ENCODE peak calls at places on chromosomes 4 and X, in five cellular contexts. Q, N, K, D and J are unnamed samples. For H3K4me1, the result is how much of the 10 kb centered on the place peaks cover.

GRCh38 chrX:85052636-85053343 is 49.1 kb downstream of the APOOL start:
- DNase-seq in K (peak), D (peak), N (peak), Q (no peak), J (no peak)

GRCh38 chr4:24802648-24803047 is 7.3 kb downstream of the SOD3 start:
- DNase-seq in Q (no peak), N (no peak), D (no peak), K (peak), J (no peak)

GRCh38 chr4:133190098-133190497 is 41.0 kb downstream of the PCDH10 start:
- DNase-seq in K (no peak), N (no peak), Q (no peak), D (no peak), J (no peak)

GRCh38 chr4:127781303-127782024 is 658 bp upstream of the HSPA4L start:
- DNase-seq in D (no peak), K (peak), N (no peak), Q (peak), J (no peak)

GRCh38 chr4:169791064-169791463 is 33.3 kb upstream of the HPF1 start:
- DNase-seq in N (no peak), D (no peak), Q (no peak), K (no peak), J (no peak)

GRCh38 chr4:87557348-87557747 is 28.2 kb upstream of the SPARCL1 start:
- DNase-seq in N (no peak), D (no peak), K (no peak), Q (no peak), J (no peak)

GRCh38 chrX:100874240-100874798 is at the start of gene NOX1:
- DNase-seq in Q (no peak), N (no peak), K (no peak), D (no peak), J (no peak)

GRCh38 chr4:28890949-28891348 is 1829.2 kb upstream of the PCDH7 start:
- DNase-seq in D (no peak), Q (no peak), N (no peak), K (no peak), J (no peak)

GRCh38 chr4:81796790-81797528 is 325.3 kb upstream of the RASGEF1B start:
- DNase-seq in D (no peak), Q (no peak), N (no peak), K (no peak), J (no peak)

GRCh38 chrX:39755152-39756032 is 342.4 kb downstream of the BCOR start:
- DNase-seq in K (peak), N (peak), D (peak), Q (peak), J (no peak)

GRCh38 chr4:166165829-166166420 is 292.9 kb downstream of the TLL1 start:
- DNase-seq in Q (no peak), N (peak), K (peak), D (peak), J (no peak)

GRCh38 chr4:174193438-174194015 is 89.9 kb downstream of the FBXO8 start:
- DNase-seq in N (no peak), K (no peak), D (no peak), Q (no peak), J (no peak)

GRCh38 chrX:49992809-49993208 is 70.4 kb downstream of the CLCN5 start:
- DNase-seq in N (no peak), D (no peak), K (no peak), Q (no peak), J (no peak)

GRCh38 chrX:23656684-23657083 is 10.6 kb upstream of the PRDX4 start:
- DNase-seq in K (peak), Q (no peak), D (no peak), N (no peak), J (no peak)

GRCh38 chr4:87005690-87006461 is 71.1 kb downstream of the AFF1 start:
- DNase-seq in D (peak), K (no peak), Q (no peak), N (peak), J (no peak)

GRCh38 chrX:128518508-128518907 is 466.3 kb upstream of the ACTRT1 start:
- DNase-seq in D (peak), N (peak), K (no peak), Q (no peak), J (no peak)

GRCh38 chr4:5371415-5372190 is 320.3 kb downstream of the STK32B start:
- DNase-seq in K (peak), N (no peak), Q (no peak), D (no peak), J (no peak)

GRCh38 chr4:182752158-182752910 is 164.9 kb downstream of the DCTD start:
- DNase-seq in N (no peak), Q (no peak), D (peak), K (peak), J (no peak)

GRCh38 chrX:42934020-42934701 is 156.2 kb upstream of the PPP1R2C start:
- DNase-seq in D (peak), N (peak), Q (no peak), K (peak), J (peak)

GRCh38 chr4:139555073-139555704 is 830 bp downstream of the SETD7 start:
- DNase-seq in N (peak), D (peak), Q (peak), K (peak), J (peak)

GRCh38 chr4:87209696-87210095 is 10.7 kb downstream of the KLHL8 start:
- DNase-seq in K (no peak), Q (peak), D (no peak), N (peak), J (no peak)

GRCh38 chr4:140738111-140738510 is 18.1 kb downstream of the TBC1D9 start:
- DNase-seq in N (no peak), D (no peak), Q (no peak), K (no peak), J (no peak)

GRCh38 chr4:140740906-140741670 is 15.1 kb downstream of the TBC1D9 start:
- DNase-seq in D (no peak), N (no peak), K (no peak), Q (no peak), J (no peak)

GRCh38 chr4:140739971-140740370 is 16.2 kb downstream of the TBC1D9 start:
- DNase-seq in N (no peak), D (no peak), Q (no peak), K (peak), J (no peak)

GRCh38 chr4:140742838-140743193 is 13.4 kb downstream of the TBC1D9 start:
- DNase-seq in Q (no peak), D (no peak), K (no peak), N (no peak), J (no peak)

DNA sequence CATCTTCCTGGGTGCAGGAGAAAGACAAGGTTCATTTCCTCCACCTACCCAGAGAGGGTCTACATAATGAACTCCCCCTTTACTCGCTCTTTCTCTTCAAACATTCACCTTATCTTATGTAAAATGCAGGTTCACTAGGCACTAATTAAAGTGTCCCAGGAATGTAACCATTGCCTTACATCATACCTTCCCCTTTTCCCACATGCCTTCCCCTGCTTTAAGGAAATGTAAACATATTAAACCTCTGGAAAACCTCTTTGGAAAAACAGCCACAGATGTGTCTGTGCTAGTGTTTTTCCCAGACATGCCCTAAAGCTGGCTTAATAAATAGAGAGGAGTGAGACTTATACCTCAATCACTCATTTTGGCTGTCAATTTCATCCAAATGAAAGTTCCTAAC is 15.8 kb downstream of the TBC1D9 start:
- DNase-seq in Q (no peak), N (no peak), D (peak), K (no peak), J (no peak)
- H3K4me1 ChIP-seq in Q (half or more), N (half or more), D (under half), K (under half), J (under half)

GRCh38 chr4:15649914-15650545 is 5.1 kb downstream of the FBXL5 start:
- DNase-seq in K (peak), D (peak), Q (peak), N (peak), J (peak)

GRCh38 chr4:15653430-15653829 is 1.7 kb downstream of the FBXL5 start:
- DNase-seq in Q (no peak), K (no peak), N (no peak), D (no peak), J (no peak)

GRCh38 chr4:15653864-15654391 is 1.2 kb downstream of the FBXL5 start:
- DNase-seq in K (peak), Q (no peak), D (peak), N (peak), J (no peak)

GRCh38 chr4:15652191-15652590 is 3.0 kb downstream of the FBXL5 start:
- DNase-seq in N (no peak), D (peak), Q (no peak), K (peak), J (no peak)

DNA sequence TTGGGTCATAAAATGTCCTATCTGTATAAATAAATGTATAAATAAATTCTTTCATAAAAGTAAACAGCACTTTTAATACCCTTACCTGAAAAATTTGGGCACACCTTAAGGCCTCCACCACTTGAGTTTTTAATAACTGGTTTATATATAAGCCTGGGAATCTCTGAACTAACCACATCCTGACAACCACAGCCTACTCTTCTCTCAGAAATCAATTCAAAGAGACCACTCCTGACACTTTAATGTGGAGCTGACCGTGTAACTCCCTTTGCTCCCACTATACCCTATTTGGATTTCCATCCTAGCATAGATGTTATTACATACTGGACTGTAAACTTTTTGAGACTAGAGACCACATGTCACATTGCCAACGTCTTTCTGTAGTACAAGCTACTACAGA is 3.5 kb downstream of the FBXL5 start:
- DNase-seq in K (peak), N (no peak), D (no peak), Q (no peak), J (no peak)
- H3K4me1 ChIP-seq in K (under half), N (half or more), D (under half), Q (half or more), J (half or more)

GRCh38 chr4:89303177-89303576 is 4.4 kb downstream of the GPRIN3 start:
- DNase-seq in Q (peak), N (no peak), D (no peak), K (no peak), J (peak)
- H3K4me1 ChIP-seq in Q (half or more), N (half or more), D (under half), K (under half), J (half or more)

GRCh38 chrX:119685225-119686066 is 7.5 kb downstream of the SEPTIN6 start:
- DNase-seq in N (peak), K (no peak), Q (peak), D (peak), J (no peak)

GRCh38 chrX:119684916-119685224 is 8.1 kb downstream of the SEPTIN6 start:
- DNase-seq in Q (no peak), D (no peak), N (no peak), K (no peak), J (no peak)

GRCh38 chrX:119687661-119688413 is 5.1 kb downstream of the SEPTIN6 start:
- DNase-seq in K (no peak), Q (no peak), D (peak), N (peak), J (peak)

GRCh38 chrX:119688856-119689455 is 4.0 kb downstream of the SEPTIN6 start:
- DNase-seq in D (no peak), Q (no peak), K (no peak), N (no peak), J (no peak)

DNA sequence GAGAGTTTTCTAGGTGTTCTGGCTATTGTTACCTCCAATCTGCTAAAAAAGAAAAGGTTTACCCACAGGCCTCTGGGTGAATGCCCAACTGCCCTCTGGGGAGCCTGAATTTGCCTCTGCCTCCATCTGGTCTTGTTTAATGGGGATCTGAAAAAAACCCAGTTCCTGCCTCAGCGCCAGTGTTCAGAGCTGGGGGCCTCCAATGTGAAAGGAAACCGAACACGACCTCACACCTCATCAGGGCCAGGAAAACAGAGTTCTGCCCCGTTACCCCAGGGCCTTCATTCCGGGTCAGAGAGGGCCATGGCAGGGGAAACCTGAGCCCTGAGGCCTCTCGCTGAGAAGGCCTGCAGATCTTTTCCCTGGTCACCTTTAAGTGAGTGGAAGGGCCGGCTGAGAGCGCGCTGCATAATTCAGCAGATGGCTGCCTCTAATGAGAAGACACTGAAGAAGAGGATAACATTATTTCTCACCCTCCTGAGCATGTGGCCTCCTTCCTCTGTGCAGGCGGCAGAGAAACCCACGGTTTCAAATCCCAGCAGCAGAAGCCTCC is 6.8 kb downstream of the SEPTIN6 start:
- DNase-seq in Q (peak), N (peak), D (no peak), K (no peak), J (peak)
- H3K4me1 ChIP-seq in Q (under half), N (half or more), D (under half), K (under half), J (half or more)

GRCh38 chr4:108483650-108484049 is 136.7 kb upstream of the RPL34 start:
- DNase-seq in D (no peak), N (no peak), Q (no peak), K (no peak), J (no peak)
- H3K4me1 ChIP-seq in D (under half), N (under half), Q (under half), K (under half), J (under half)

GRCh38 chr4:7838136-7838782 is 101.4 kb downstream of the AFAP1 start:
- DNase-seq in K (no peak), N (no peak), Q (no peak), D (no peak), J (no peak)

GRCh38 chr4:7843831-7844230 is 95.8 kb downstream of the AFAP1 start:
- DNase-seq in D (no peak), K (no peak), Q (no peak), N (no peak), J (no peak)

GRCh38 chr4:7839856-7840255 is 99.8 kb downstream of the AFAP1 start:
- DNase-seq in Q (no peak), K (no peak), D (no peak), N (no peak), J (no peak)

GRCh38 chr4:7842384-7843279 is 97.0 kb downstream of the AFAP1 start:
- DNase-seq in N (no peak), K (peak), Q (peak), D (peak), J (no peak)

DNA sequence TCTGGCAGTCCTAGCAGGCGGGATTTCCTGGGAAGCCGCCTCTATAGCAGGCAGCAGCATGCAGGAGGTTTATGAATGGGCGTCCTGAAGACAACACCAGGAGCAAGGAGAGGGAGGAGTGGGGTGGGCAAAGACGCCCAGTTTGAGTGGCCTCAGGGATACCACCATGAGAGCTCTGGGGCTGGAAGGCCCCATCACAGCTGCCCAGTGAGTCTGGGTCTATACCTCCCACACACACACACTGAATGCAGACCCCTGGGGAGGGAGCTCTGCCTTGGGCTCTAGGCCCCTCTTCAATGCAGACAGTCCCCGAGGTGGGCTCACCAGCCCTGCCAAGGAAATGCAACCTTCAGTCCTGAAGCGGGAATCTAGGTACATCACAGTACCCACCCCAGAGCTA is 98.6 kb downstream of the AFAP1 start:
- DNase-seq in N (no peak), Q (no peak), D (no peak), K (no peak), J (no peak)
- H3K4me1 ChIP-seq in N (under half), Q (under half), D (half or more), K (under half), J (under half)

GRCh38 chr4:40193018-40193571 is 3.7 kb upstream of the RHOH start:
- DNase-seq in N (peak), D (no peak), Q (no peak), K (no peak), J (no peak)
- H3K4me1 ChIP-seq in N (half or more), D (under half), Q (under half), K (under half), J (half or more)

GRCh38 chr4:76694056-76694455 is 203.9 kb downstream of the SOWAHB start:
- DNase-seq in D (no peak), K (no peak), N (no peak), Q (no peak), J (no peak)
- H3K4me1 ChIP-seq in D (under half), K (under half), N (under half), Q (under half), J (under half)

GRCh38 chr4:112649055-112649408 is 12.1 kb downstream of the LARP7 start:
- DNase-seq in N (no peak), D (no peak), Q (no peak), K (no peak), J (no peak)
- H3K4me1 ChIP-seq in N (under half), D (under half), Q (under half), K (under half), J (under half)

GRCh38 chrX:119636419-119636818 is 30.2 kb upstream of the NKRF start:
- DNase-seq in K (no peak), Q (no peak), D (no peak), N (no peak), J (no peak)

GRCh38 chrX:119635179-119635578 is 29.0 kb upstream of the NKRF start:
- DNase-seq in N (no peak), Q (no peak), K (no peak), D (no peak), J (no peak)

GRCh38 chrX:119640621-119641020 is 34.4 kb upstream of the NKRF start:
- DNase-seq in D (no peak), Q (no peak), K (no peak), N (no peak), J (no peak)

GRCh38 chrX:119638725-119639471 is 32.7 kb upstream of the NKRF start:
- DNase-seq in N (no peak), D (no peak), K (no peak), Q (no peak), J (no peak)

GRCh38 chrX:119635799-119636198 is 29.6 kb upstream of the NKRF start:
- DNase-seq in Q (no peak), D (no peak), K (no peak), N (no peak), J (no peak)
- H3K4me1 ChIP-seq in Q (under half), D (under half), K (under half), N (under half), J (under half)